ENCODE peak calls at places on chromosomes 12 and 14, in nine cellular contexts. A is foreskin keratinocyte; T is lower lobe of right lung; B is CD4-positive, alpha-beta T cell; I is PC-3; P is heart left ventricle; Q is right lobe of liver; M is HepG2; G is GM12878. S is an unnamed sample.

GRCh38 chr14:71454513-71455332 is 477.5 kb upstream of the RGS6 start:
- ATAC-seq in P (no peak), M (no peak), G (peak), T (no peak), Q (peak), I (peak), B (no peak), A (no peak), S (no peak)

GRCh38 chr12:130583800-130584199 is 132.3 kb downstream of the RIMBP2 start:
- ATAC-seq in G (no peak), T (no peak), P (no peak), I (no peak), A (no peak), Q (no peak), M (no peak), B (no peak), S (no peak)

GRCh38 chr12:59405992-59406391 is 189.8 kb upstream of the SLC16A7 start:
- ATAC-seq in G (no peak), Q (no peak), A (no peak), T (no peak), I (no peak), P (no peak), B (no peak), M (no peak), S (no peak)

GRCh38 chr14:104227806-104228205 is 89.4 kb downstream of the KIF26A start:
- ATAC-seq in I (no peak), T (no peak), A (no peak), B (no peak), M (no peak), P (no peak), Q (no peak), G (no peak), S (no peak)

GRCh38 chr12:104677441-104678089 is 220.8 kb downstream of the CHST11 start:
- ATAC-seq in B (no peak), A (no peak), T (peak), Q (no peak), M (no peak), P (no peak), I (peak), G (no peak), S (no peak)

GRCh38 chr12:111330800-111331752 is 37.8 kb downstream of the PHETA1 start:
- ATAC-seq in P (peak), G (peak), T (peak), I (peak), A (peak), M (peak), Q (peak), B (no peak), S (no peak)

GRCh38 chr12:47825239-47825639 is 5.5 kb upstream of the HDAC7 start:
- ATAC-seq in P (no peak), T (peak), A (no peak), I (peak), G (no peak), Q (no peak), M (no peak), B (no peak), S (peak)

GRCh38 chr12:84508325-84508861 is 404.2 kb downstream of the SLC6A15 start:
- ATAC-seq in Q (no peak), T (peak), B (no peak), G (peak), A (peak), P (peak), I (peak), M (peak), S (peak)

GRCh38 chr12:109247831-109248654 is 61.0 kb downstream of the FOXN4 start:
- ATAC-seq in P (no peak), G (no peak), B (no peak), I (no peak), A (no peak), Q (peak), T (no peak), M (peak), S (no peak)

DNA sequence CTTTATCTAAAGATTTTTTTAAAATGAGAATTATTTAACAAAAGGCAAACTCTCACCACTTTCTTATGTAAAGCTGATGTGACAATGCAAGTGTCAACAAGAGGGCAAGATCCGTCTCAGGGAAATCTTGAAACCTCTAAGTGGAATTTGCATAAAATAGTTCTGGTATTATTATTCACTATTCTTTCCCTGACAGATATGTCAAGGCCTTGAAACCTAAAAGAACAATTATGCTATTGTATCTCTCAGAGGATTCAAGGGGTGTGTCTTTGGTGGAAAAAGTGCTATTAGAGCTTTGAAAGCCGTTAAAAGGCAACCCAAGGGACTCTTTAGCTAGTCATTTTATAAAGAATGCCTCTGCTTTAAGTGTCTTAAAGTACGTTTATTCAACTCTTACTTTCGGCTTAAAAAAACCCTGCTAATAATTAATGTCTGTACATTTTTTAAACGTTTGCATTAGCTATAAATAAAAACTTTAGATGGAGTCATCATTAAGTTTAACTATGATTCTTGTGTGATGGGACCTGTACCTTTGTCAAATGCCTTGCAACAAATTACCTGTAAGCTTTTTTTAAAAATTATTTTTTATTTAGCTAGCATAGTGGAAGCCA is 585.5 kb downstream of the VRK1 start:
- ATAC-seq in P (no peak), I (no peak), M (no peak), Q (no peak), B (no peak), G (peak), T (no peak), A (no peak), S (no peak)
- H3K27ac ChIP-seq in P (no peak), I (no peak), M (no peak), Q (no peak), B (no peak), G (peak), T (no peak), A (no peak), S (no peak)

GRCh38 chr14:37198273-37198598 is 499 bp downstream of the MIPOL1 start:
- ATAC-seq in Q (peak), P (no peak), T (no peak), I (no peak), G (no peak), M (peak), A (peak), B (no peak), S (no peak)
- TF ChIP-seq CTCF in Q (no peak), P (no peak), T (no peak), I (no peak), G (no peak), M (no peak), A (no peak), B (no peak), S (no peak)

GRCh38 chr14:50060871-50061663 is 55.3 kb downstream of the VCPKMT start:
- ATAC-seq in G (peak), I (peak), P (peak), B (no peak), T (no peak), Q (peak), A (peak), M (peak), S (peak)

GRCh38 chr14:50064993-50065392 is 51.4 kb downstream of the VCPKMT start:
- ATAC-seq in T (peak), Q (no peak), B (peak), G (peak), A (no peak), M (no peak), I (no peak), P (peak), S (no peak)

GRCh38 chr14:50062438-50063039 is 53.8 kb downstream of the VCPKMT start:
- ATAC-seq in T (peak), A (peak), Q (peak), I (peak), B (peak), G (peak), M (peak), P (no peak), S (no peak)

GRCh38 chr14:50061664-50062437 is 54.5 kb downstream of the VCPKMT start:
- ATAC-seq in T (peak), I (peak), P (peak), A (peak), B (peak), Q (peak), G (peak), M (peak), S (peak)

GRCh38 chr14:50063876-50064420 is 52.4 kb downstream of the VCPKMT start:
- ATAC-seq in M (no peak), G (no peak), B (no peak), T (no peak), A (no peak), Q (no peak), I (no peak), P (no peak), S (no peak)
- H3K27ac ChIP-seq in M (no peak), G (peak), B (peak), T (peak), A (no peak), Q (no peak), I (peak), P (no peak), S (no peak)

GRCh38 chr12:65300679-65301349 is 22.3 kb downstream of the MSRB3 start:
- ATAC-seq in P (peak), T (no peak), B (no peak), M (peak), G (peak), I (peak), A (peak), Q (peak), S (no peak)
- TF ChIP-seq CTCF in P (peak), T (peak), B (no peak), M (peak), G (no peak), I (peak), A (peak), Q (peak), S (peak)

DNA sequence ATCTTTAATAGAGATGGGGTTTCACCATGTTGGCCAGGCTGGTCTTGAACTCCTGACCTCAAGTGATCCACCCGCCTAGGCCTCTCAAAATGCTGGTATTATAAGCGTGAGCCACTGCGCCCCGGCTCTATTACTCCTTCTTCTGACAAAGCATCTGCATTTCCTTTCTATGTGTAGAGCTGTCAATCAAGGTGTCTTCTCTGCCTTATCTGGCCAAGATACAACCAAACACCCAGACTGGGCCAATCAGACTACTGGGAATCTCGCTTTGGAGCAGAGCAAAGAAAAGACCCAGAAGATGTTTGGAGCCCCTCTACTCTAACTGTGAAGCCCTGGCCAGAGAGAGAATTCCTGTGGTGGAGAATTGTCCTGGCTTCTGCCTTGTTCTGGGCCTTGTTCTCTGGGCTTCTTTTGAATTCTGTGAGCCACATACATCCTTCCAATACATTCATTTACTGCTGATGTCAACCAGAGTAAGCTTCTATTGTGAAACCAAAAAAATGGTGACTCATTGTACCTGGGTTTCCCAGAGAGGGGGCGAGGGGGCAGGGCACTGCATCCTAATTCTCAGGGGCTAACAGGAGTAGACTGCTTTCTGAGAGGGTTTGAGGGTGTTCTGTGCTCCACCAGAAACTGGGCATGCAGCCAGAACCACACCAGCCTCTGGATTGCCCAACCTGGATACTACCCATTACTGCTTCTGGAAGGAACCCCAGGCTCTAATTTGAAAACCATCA is 18.8 kb upstream of the FLVCR2 start:
- ATAC-seq in P (no peak), Q (peak), B (no peak), I (no peak), M (no peak), A (peak), T (peak), G (peak), S (no peak)
- H3K27ac ChIP-seq in P (no peak), Q (no peak), B (no peak), I (peak), M (no peak), A (peak), T (no peak), G (no peak), S (no peak)

GRCh38 chr14:89270439-89271227 is 146.4 kb downstream of the FOXN3 start:
- ATAC-seq in B (no peak), P (no peak), I (no peak), A (peak), G (peak), T (peak), M (no peak), Q (peak), S (no peak)
- TF ChIP-seq CTCF in B (no peak), P (no peak), I (no peak), A (no peak), G (no peak), T (no peak), M (no peak), Q (no peak), S (no peak)

S was measured in gastroesophageal sphincter.